ENCODE peak calls at places on chromosome 20, in five cellular contexts. C is testis, T is hepatocyte, Q is ovary, U is brain microvascular endothelial cell. S is an unnamed sample.
A peak's percentile ranks its signal among the peaks of the same experiment; 100 is the strongest.

GRCh38 chr20:47799116-47799715 is 13.9 kb upstream of the SULF2 start:
- DNase-seq in U (no peak), Q (no peak), C (no peak), T (no peak), S (no peak)

GRCh38 chr20:39214778-39215177 is 252.6 kb downstream of the DHX35 start:
- DNase-seq in C (no peak), Q (no peak), T (no peak), U (no peak), S (no peak)

GRCh38 chr20:38631155-38632022 is 29.8 kb downstream of the ARHGAP40 start:
- DNase-seq in T (no peak), U (peak; percentile 29), C (no peak), Q (no peak), S (no peak)

GRCh38 chr20:45833883-45834796 is 541 bp downstream of the SNX21 start:
- DNase-seq in U (no peak), T (peak; percentile 81), Q (peak; percentile 89), C (peak; percentile 84), S (peak; percentile 83)

GRCh38 chr20:8094845-8095244 is 37.2 kb upstream of the PLCB1 start:
- DNase-seq in Q (no peak), T (no peak), U (peak; percentile 20), C (no peak), S (no peak)

GRCh38 chr20:34437330-34437986 is 74.4 kb downstream of the ITCH start:
- DNase-seq in C (no peak), T (no peak), Q (no peak), U (peak; percentile 24), S (no peak)

GRCh38 chr20:33387177-33387576 is 14.1 kb downstream of the CDK5RAP1 start:
- DNase-seq in T (peak; percentile 55), Q (no peak), U (peak; percentile 64), C (no peak), S (no peak)

GRCh38 chr20:51700809-51701285 is 67.3 kb downstream of the ATP9A start:
- DNase-seq in C (peak; percentile 42), T (peak; percentile 66), Q (no peak), U (peak; percentile 38), S (peak; percentile 41)

GRCh38 chr20:48682529-48683385 is 145.0 kb downstream of the PREX1 start:
- DNase-seq in U (peak; percentile 77), Q (peak; percentile 92), C (peak; percentile 81), T (peak; percentile 90), S (peak; percentile 81)

GRCh38 chr20:5400164-5400762 is 83.5 kb upstream of the PROKR2 start:
- DNase-seq in U (peak; percentile 48), T (peak; percentile 44), Q (no peak), C (peak; percentile 23), S (no peak)

GRCh38 chr20:22795897-22796296 is 211.5 kb upstream of the FOXA2 start:
- DNase-seq in T (peak; percentile 72), C (peak; percentile 77), U (peak; percentile 99), Q (peak; percentile 66), S (no peak)

GRCh38 chr20:24872291-24873014 is 76.6 kb upstream of the CST7 start:
- DNase-seq in T (no peak), U (no peak), C (peak; percentile 38), Q (no peak), S (no peak)

DNA sequence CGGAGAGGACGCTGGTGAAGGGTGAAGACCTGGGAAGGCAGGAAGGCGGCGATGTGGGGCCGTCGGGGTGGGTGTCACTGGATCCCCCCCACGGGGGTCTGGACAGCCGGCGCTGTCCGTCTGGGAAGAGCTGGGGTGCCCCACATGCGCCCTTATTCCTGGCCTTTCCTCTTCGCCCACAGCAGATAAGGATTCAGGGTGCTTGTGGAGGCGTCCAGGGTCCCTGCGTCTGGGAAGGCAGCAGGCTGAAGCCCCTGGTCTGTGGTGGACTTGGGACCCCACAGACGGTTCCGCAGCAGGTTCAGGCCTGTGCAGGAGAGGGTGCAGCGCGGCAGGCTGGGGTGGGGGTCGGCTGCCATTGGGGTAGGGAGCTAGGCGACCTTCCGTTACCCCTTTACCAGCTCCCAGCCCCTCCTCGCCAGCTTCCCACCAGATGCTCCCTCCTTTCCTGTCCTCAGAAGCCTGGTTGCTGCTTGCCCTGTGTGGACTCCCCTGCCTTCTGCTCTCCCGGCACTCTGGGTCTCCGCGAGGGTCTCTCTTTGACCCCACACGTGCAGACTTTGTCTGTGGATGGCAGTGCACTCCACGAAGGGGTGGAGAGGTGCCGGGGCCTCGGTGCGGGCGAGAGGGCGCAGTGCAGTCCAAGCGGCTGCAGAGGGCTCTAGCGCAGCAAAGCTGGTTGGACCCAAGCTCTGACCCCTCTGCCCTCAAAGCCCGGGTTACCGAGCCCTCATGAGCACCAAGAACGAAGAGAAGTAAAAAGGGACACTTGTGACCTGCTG is 2.1 kb upstream of the GATA5 start:
- DNase-seq in C (peak; percentile 66), Q (no peak), U (no peak), T (no peak), S (no peak)
- TF ChIP-seq CTCF in C (no peak), Q (no peak), U (no peak), T (peak; percentile 41), S (no peak)

DNA sequence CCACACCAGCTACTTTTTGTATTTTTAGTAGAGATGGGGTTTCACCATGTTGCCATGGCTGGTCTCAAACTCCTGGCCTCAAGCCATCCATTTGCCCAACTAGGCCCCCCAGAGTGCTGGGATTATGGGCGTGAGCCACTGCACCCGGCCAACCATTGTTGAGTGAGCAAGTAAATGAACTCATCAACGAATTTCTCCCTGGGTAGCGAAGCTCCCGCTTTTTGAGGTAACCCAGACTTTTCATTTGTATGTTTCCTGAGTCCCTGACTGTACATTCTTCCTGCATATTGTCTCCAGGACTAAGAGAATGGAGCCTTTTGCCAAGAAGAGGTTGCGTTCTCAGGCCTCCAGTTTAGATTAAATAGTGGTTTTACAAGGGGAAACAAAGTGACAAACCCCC is 36.4 kb downstream of the RIPOR3 start:
- DNase-seq in T (no peak), Q (no peak), C (no peak), U (no peak), S (no peak)
- H3K27ac ChIP-seq in T (peak overlapping the region; percentile 93), Q (peak overlapping the region; percentile 73), C (peak overlapping the region; percentile 29), U (no peak overlapping the region), S (no peak overlapping the region)

GRCh38 chr20:42646250-42646649 is 543.5 kb downstream of the PTPRT start:
- DNase-seq in Q (no peak), U (no peak), T (no peak), C (no peak), S (no peak)

GRCh38 chr20:42639140-42639539 is 550.6 kb downstream of the PTPRT start:
- DNase-seq in C (no peak), T (no peak), Q (no peak), U (no peak), S (no peak)

GRCh38 chr20:42641886-42642285 is 547.8 kb downstream of the PTPRT start:
- DNase-seq in Q (no peak), U (no peak), C (no peak), T (no peak), S (no peak)
- H3K4me3 ChIP-seq in Q (no peak overlapping the region), U (no peak overlapping the region), C (no peak overlapping the region), T (no peak overlapping the region), S (no peak overlapping the region)

DNA sequence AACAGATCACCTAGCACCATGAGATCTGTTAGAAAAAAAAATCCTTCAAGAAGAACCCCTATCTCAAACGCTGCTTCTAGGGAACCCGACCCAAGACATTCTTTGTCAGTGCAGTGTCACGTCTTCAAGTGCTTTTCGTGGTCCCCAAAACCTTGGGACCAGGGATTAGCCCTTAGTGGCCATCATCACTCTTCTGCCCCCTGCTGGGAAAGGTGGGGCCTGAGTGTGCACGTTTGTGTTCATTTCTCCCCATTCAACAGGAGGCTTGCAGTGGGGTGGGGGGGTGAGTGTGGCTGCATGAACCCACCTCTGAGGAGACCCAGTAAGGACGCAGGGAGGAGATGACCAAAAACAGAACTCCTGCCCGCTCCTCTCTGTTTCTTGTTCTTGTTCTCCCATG is 218.2 kb upstream of the RNF24 start:
- DNase-seq in T (no peak), C (no peak), U (no peak), Q (no peak), S (no peak)
- TF ChIP-seq CTCF in T (no peak), C (no peak), U (peak; percentile 36), Q (no peak), S (no peak)